ENCODE peak calls at places on chromosomes 7 and 10, in eight cellular contexts. One of them, this sample, is unnamed. For H3K9me3, the result is how much of the 10 kb centered on the place peaks cover.

GRCh38 chr10:69715156-69715898 is 85.3 kb downstream of the FAM241B start:
- DNase-seq in H1: no peak
- DNase-seq in heart right ventricle: no peak
- DNase-seq in CD4-positive, alpha-beta T cell: no peak
- DNase-seq in CD8-positive, alpha-beta memory T cell: no peak
- DNase-seq in GM23248: peak
- DNase-seq in CD8-positive, alpha-beta T cell: no peak
- DNase-seq in body of pancreas: no peak
- DNase-seq in this sample: no peak

GRCh38 chr10:76998451-76998850 is 639.2 kb downstream of the KCNMA1 start:
- DNase-seq in H1: no peak
- DNase-seq in heart right ventricle: no peak
- DNase-seq in CD4-positive, alpha-beta T cell: no peak
- DNase-seq in CD8-positive, alpha-beta memory T cell: no peak
- DNase-seq in GM23248: no peak
- DNase-seq in CD8-positive, alpha-beta T cell: no peak
- DNase-seq in body of pancreas: no peak
- DNase-seq in this sample: no peak

GRCh38 chr7:134888141-134888740 is 98.1 kb upstream of the AGBL3 start:
- DNase-seq in H1: no peak
- DNase-seq in heart right ventricle: no peak
- DNase-seq in CD4-positive, alpha-beta T cell: no peak
- DNase-seq in CD8-positive, alpha-beta memory T cell: no peak
- DNase-seq in GM23248: peak
- DNase-seq in CD8-positive, alpha-beta T cell: no peak
- DNase-seq in body of pancreas: no peak
- DNase-seq in this sample: no peak

GRCh38 chr10:132461683-132462231 is 64.8 kb downstream of the PWWP2B start:
- DNase-seq in H1: no peak
- DNase-seq in heart right ventricle: no peak
- DNase-seq in CD4-positive, alpha-beta T cell: no peak
- DNase-seq in CD8-positive, alpha-beta memory T cell: no peak
- DNase-seq in GM23248: peak
- DNase-seq in CD8-positive, alpha-beta T cell: no peak
- DNase-seq in body of pancreas: no peak
- DNase-seq in this sample: peak

GRCh38 chr10:126384269-126384873 is 3.9 kb downstream of the ADAM12 start:
- DNase-seq in H1: no peak
- DNase-seq in heart right ventricle: no peak
- DNase-seq in CD4-positive, alpha-beta T cell: no peak
- DNase-seq in CD8-positive, alpha-beta memory T cell: no peak
- DNase-seq in GM23248: peak
- DNase-seq in CD8-positive, alpha-beta T cell: no peak
- DNase-seq in body of pancreas: no peak
- DNase-seq in this sample: no peak

GRCh38 chr7:114217026-114217425 is 197.6 kb upstream of the FOXP2 start:
- DNase-seq in H1: no peak
- DNase-seq in heart right ventricle: no peak
- DNase-seq in CD4-positive, alpha-beta T cell: no peak
- DNase-seq in CD8-positive, alpha-beta memory T cell: no peak
- DNase-seq in GM23248: peak
- DNase-seq in CD8-positive, alpha-beta T cell: no peak
- DNase-seq in body of pancreas: no peak
- DNase-seq in this sample: no peak

GRCh38 chr7:33191326-33191725 is 62.0 kb downstream of the BBS9 start:
- DNase-seq in H1: no peak
- DNase-seq in heart right ventricle: no peak
- DNase-seq in CD4-positive, alpha-beta T cell: no peak
- DNase-seq in CD8-positive, alpha-beta memory T cell: no peak
- DNase-seq in GM23248: no peak
- DNase-seq in CD8-positive, alpha-beta T cell: peak
- DNase-seq in body of pancreas: no peak
- DNase-seq in this sample: no peak

GRCh38 chr7:37765872-37766525 is 82.4 kb upstream of the NME8 start:
- DNase-seq in H1: no peak
- DNase-seq in heart right ventricle: no peak
- DNase-seq in CD4-positive, alpha-beta T cell: no peak
- DNase-seq in CD8-positive, alpha-beta memory T cell: no peak
- DNase-seq in GM23248: no peak
- DNase-seq in CD8-positive, alpha-beta T cell: no peak
- DNase-seq in body of pancreas: peak
- DNase-seq in this sample: peak

GRCh38 chr10:34232481-34232880 is 582.6 kb downstream of the PARD3 start:
- DNase-seq in H1: no peak
- DNase-seq in heart right ventricle: no peak
- DNase-seq in CD4-positive, alpha-beta T cell: no peak
- DNase-seq in CD8-positive, alpha-beta memory T cell: no peak
- DNase-seq in GM23248: no peak
- DNase-seq in CD8-positive, alpha-beta T cell: no peak
- DNase-seq in body of pancreas: no peak
- DNase-seq in this sample: no peak

GRCh38 chr10:97584060-97584797 is at the start of gene HOGA1:
- DNase-seq in H1: peak
- DNase-seq in heart right ventricle: peak
- DNase-seq in CD4-positive, alpha-beta T cell: no peak
- DNase-seq in CD8-positive, alpha-beta memory T cell: no peak
- DNase-seq in GM23248: peak
- DNase-seq in CD8-positive, alpha-beta T cell: peak
- DNase-seq in body of pancreas: peak
- DNase-seq in this sample: peak

GRCh38 chr7:152574892-152575511 is 100.9 kb downstream of the XRCC2 start:
- DNase-seq in H1: no peak
- DNase-seq in heart right ventricle: no peak
- DNase-seq in CD4-positive, alpha-beta T cell: no peak
- DNase-seq in CD8-positive, alpha-beta memory T cell: no peak
- DNase-seq in GM23248: no peak
- DNase-seq in CD8-positive, alpha-beta T cell: no peak
- DNase-seq in body of pancreas: no peak
- DNase-seq in this sample: no peak

GRCh38 chr7:106895246-106895864 is 30.3 kb downstream of the PIK3CG start:
- DNase-seq in H1: no peak
- DNase-seq in heart right ventricle: no peak
- DNase-seq in CD4-positive, alpha-beta T cell: no peak
- DNase-seq in CD8-positive, alpha-beta memory T cell: no peak
- DNase-seq in GM23248: no peak
- DNase-seq in CD8-positive, alpha-beta T cell: no peak
- DNase-seq in body of pancreas: peak
- DNase-seq in this sample: no peak

GRCh38 chr7:129163875-129164544 is 19.5 kb downstream of the TSPAN33 start:
- DNase-seq in H1: no peak
- DNase-seq in heart right ventricle: no peak
- DNase-seq in CD4-positive, alpha-beta T cell: no peak
- DNase-seq in CD8-positive, alpha-beta memory T cell: no peak
- DNase-seq in GM23248: peak
- DNase-seq in CD8-positive, alpha-beta T cell: no peak
- DNase-seq in body of pancreas: no peak
- DNase-seq in this sample: no peak

GRCh38 chr7:101397243-101397642 is 34.6 kb downstream of the COL26A1 start:
- DNase-seq in H1: no peak
- DNase-seq in heart right ventricle: no peak
- DNase-seq in CD4-positive, alpha-beta T cell: no peak
- DNase-seq in CD8-positive, alpha-beta memory T cell: no peak
- DNase-seq in GM23248: no peak
- DNase-seq in CD8-positive, alpha-beta T cell: no peak
- DNase-seq in body of pancreas: no peak
- DNase-seq in this sample: no peak

GRCh38 chr10:69845574-69846251 is 44.0 kb downstream of the COL13A1 start:
- DNase-seq in H1: no peak
- DNase-seq in heart right ventricle: peak
- DNase-seq in CD4-positive, alpha-beta T cell: no peak
- DNase-seq in CD8-positive, alpha-beta memory T cell: no peak
- DNase-seq in GM23248: peak
- DNase-seq in CD8-positive, alpha-beta T cell: no peak
- DNase-seq in body of pancreas: peak
- DNase-seq in this sample: peak

GRCh38 chr7:141094336-141095070 is 20.6 kb downstream of the TMEM178B start:
- DNase-seq in H1: no peak
- DNase-seq in heart right ventricle: no peak
- DNase-seq in CD4-positive, alpha-beta T cell: no peak
- DNase-seq in CD8-positive, alpha-beta memory T cell: no peak
- DNase-seq in GM23248: no peak
- DNase-seq in CD8-positive, alpha-beta T cell: no peak
- DNase-seq in body of pancreas: no peak
- DNase-seq in this sample: no peak

GRCh38 chr7:149633976-149634945 is 136.7 kb upstream of the ZNF746 start:
- DNase-seq in H1: no peak
- DNase-seq in heart right ventricle: no peak
- DNase-seq in CD4-positive, alpha-beta T cell: no peak
- DNase-seq in CD8-positive, alpha-beta memory T cell: no peak
- DNase-seq in GM23248: no peak
- DNase-seq in CD8-positive, alpha-beta T cell: no peak
- DNase-seq in body of pancreas: no peak
- DNase-seq in this sample: no peak

GRCh38 chr7:149642579-149642978 is 130.8 kb downstream of the ZNF467 start:
- DNase-seq in H1: no peak
- DNase-seq in heart right ventricle: peak
- DNase-seq in CD4-positive, alpha-beta T cell: no peak
- DNase-seq in CD8-positive, alpha-beta memory T cell: no peak
- DNase-seq in GM23248: no peak
- DNase-seq in CD8-positive, alpha-beta T cell: no peak
- DNase-seq in body of pancreas: no peak
- DNase-seq in this sample: no peak

GRCh38 chr7:149635561-149636329 is 137.6 kb downstream of the ZNF467 start:
- DNase-seq in H1: peak
- DNase-seq in heart right ventricle: no peak
- DNase-seq in CD4-positive, alpha-beta T cell: no peak
- DNase-seq in CD8-positive, alpha-beta memory T cell: no peak
- DNase-seq in GM23248: no peak
- DNase-seq in CD8-positive, alpha-beta T cell: no peak
- DNase-seq in body of pancreas: no peak
- DNase-seq in this sample: no peak

GRCh38 chr7:149637911-149638565 is 135.3 kb downstream of the ZNF467 start:
- DNase-seq in H1: no peak
- DNase-seq in heart right ventricle: no peak
- DNase-seq in CD4-positive, alpha-beta T cell: no peak
- DNase-seq in CD8-positive, alpha-beta memory T cell: no peak
- DNase-seq in GM23248: no peak
- DNase-seq in CD8-positive, alpha-beta T cell: no peak
- DNase-seq in body of pancreas: no peak
- DNase-seq in this sample: no peak

DNA sequence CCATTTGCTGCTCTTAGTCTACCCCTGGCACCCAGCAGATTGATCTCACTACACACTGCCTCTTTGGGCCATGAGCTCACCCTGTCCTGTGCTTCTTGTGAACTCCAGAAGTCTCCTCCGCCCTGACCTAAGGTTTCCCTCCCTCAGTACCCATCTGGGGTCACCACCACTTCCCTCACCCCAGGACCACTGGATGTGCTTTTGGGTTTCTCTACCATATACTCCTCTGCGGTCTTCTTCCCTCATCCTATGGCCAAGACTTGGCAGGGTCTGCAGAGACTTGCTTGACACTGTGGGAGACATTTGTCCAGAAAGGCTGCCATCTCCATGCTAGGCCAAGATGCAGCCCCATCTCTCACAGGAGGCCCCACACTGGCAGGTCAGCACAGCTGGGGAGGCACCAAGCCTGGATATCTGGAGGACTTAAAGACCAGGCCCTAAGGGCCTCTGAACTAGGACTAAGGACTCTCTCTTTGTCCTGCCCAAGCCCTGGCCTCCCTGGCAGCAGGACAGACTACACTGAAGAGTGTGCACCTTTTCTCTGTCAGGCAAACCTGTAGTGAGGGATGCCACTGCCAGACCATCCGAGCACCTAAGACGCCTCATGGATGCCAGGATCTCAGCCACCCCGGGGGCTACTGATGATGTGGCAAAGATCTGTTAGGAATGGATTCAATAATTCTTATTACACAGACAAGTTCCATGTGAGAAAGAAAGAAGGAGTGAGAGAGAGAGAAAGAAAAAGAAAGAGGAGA is 134.6 kb downstream of the ZNF467 start:
- DNase-seq in H1: no peak
- DNase-seq in heart right ventricle: no peak
- DNase-seq in CD4-positive, alpha-beta T cell: no peak
- DNase-seq in CD8-positive, alpha-beta memory T cell: no peak
- DNase-seq in GM23248: no peak
- DNase-seq in CD8-positive, alpha-beta T cell: no peak
- DNase-seq in body of pancreas: no peak
- DNase-seq in this sample: no peak
- H3K9me3 ChIP-seq in H1: under half
- H3K9me3 ChIP-seq in heart right ventricle: under half
- H3K9me3 ChIP-seq in CD4-positive, alpha-beta T cell: under half
- H3K9me3 ChIP-seq in CD8-positive, alpha-beta memory T cell: under half
- H3K9me3 ChIP-seq in GM23248: under half
- H3K9me3 ChIP-seq in CD8-positive, alpha-beta T cell: under half
- H3K9me3 ChIP-seq in body of pancreas: under half
- H3K9me3 ChIP-seq in this sample: under half

DNA sequence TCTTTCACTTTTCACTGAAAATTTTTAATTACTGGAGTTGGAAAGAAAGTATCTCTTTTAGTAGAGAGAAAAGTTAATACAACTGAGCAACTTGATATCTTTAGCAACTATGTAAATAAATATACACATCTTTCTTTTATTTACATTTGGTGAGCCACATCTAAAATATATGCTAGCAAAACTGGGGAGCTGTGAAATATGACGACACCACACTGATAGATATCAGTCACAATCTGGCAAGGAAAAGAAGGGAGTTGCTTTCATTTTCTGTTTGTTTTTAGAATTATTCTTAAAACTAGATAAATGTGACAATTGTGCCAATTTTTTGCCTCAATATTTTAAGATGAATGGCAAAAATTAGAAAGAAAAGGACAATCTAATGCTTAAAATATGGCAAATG is 2.7 kb upstream of the ZNF804B start:
- DNase-seq in H1: no peak
- DNase-seq in heart right ventricle: no peak
- DNase-seq in CD4-positive, alpha-beta T cell: no peak
- DNase-seq in CD8-positive, alpha-beta memory T cell: no peak
- DNase-seq in GM23248: no peak
- DNase-seq in CD8-positive, alpha-beta T cell: no peak
- DNase-seq in body of pancreas: no peak
- DNase-seq in this sample: no peak
- H3K9me3 ChIP-seq in H1: under half
- H3K9me3 ChIP-seq in heart right ventricle: under half
- H3K9me3 ChIP-seq in CD4-positive, alpha-beta T cell: under half
- H3K9me3 ChIP-seq in CD8-positive, alpha-beta memory T cell: under half
- H3K9me3 ChIP-seq in GM23248: under half
- H3K9me3 ChIP-seq in CD8-positive, alpha-beta T cell: under half
- H3K9me3 ChIP-seq in body of pancreas: under half
- H3K9me3 ChIP-seq in this sample: under half

GRCh38 chr10:130902929-130903328 is 408.6 kb downstream of the TCERG1L start:
- DNase-seq in H1: no peak
- DNase-seq in heart right ventricle: no peak
- DNase-seq in CD4-positive, alpha-beta T cell: no peak
- DNase-seq in CD8-positive, alpha-beta memory T cell: no peak
- DNase-seq in GM23248: no peak
- DNase-seq in CD8-positive, alpha-beta T cell: no peak
- DNase-seq in body of pancreas: no peak
- DNase-seq in this sample: no peak
- H3K9me3 ChIP-seq in H1: under half
- H3K9me3 ChIP-seq in heart right ventricle: under half
- H3K9me3 ChIP-seq in CD4-positive, alpha-beta T cell: under half
- H3K9me3 ChIP-seq in CD8-positive, alpha-beta memory T cell: under half
- H3K9me3 ChIP-seq in GM23248: under half
- H3K9me3 ChIP-seq in CD8-positive, alpha-beta T cell: under half
- H3K9me3 ChIP-seq in body of pancreas: under half
- H3K9me3 ChIP-seq in this sample: under half

DNA sequence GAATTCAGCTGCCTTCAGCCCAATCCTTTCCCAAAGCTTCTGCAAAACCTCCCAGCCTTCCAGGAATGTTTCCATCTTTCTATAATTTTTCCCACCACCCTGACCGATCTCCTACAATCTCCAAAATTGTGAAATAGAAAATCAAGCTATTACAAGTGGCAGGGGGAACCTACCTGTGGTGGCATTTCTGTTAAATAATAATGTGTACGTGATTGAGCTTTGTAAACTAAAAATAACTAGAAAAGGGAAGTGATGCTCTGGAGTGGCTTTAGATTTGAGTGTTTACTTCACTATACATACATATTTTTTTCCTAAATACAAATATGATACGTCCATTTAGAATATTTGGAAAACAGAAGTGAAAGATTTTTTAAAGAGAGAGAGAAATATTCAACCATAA is 593.6 kb downstream of the GRM8 start:
- DNase-seq in H1: no peak
- DNase-seq in heart right ventricle: no peak
- DNase-seq in CD4-positive, alpha-beta T cell: no peak
- DNase-seq in CD8-positive, alpha-beta memory T cell: no peak
- DNase-seq in GM23248: no peak
- DNase-seq in CD8-positive, alpha-beta T cell: no peak
- DNase-seq in body of pancreas: no peak
- DNase-seq in this sample: no peak
- H3K9me3 ChIP-seq in H1: under half
- H3K9me3 ChIP-seq in heart right ventricle: under half
- H3K9me3 ChIP-seq in CD4-positive, alpha-beta T cell: under half
- H3K9me3 ChIP-seq in CD8-positive, alpha-beta memory T cell: under half
- H3K9me3 ChIP-seq in GM23248: under half
- H3K9me3 ChIP-seq in CD8-positive, alpha-beta T cell: under half
- H3K9me3 ChIP-seq in body of pancreas: under half
- H3K9me3 ChIP-seq in this sample: under half

This sample was measured in mucosa of descending colon.